ENCODE peak calls at places on chromosomes 4 and X, in ten cellular contexts. C, U, P, G, X, B, V, H, T and Z are unnamed samples.

GRCh38 chr4:139763668-139764067 is 98.0 kb downstream of the MGST2 start:
- DNase-seq in C (no peak), U (no peak), P (no peak), G (no peak), X (no peak), B (peak), V (no peak), H (no peak), T (no peak), Z (no peak)

GRCh38 chr4:154497901-154498300 is 6.3 kb upstream of the DCHS2 start:
- DNase-seq in C (no peak), U (no peak), P (no peak), G (no peak), X (no peak), B (no peak), V (no peak), H (no peak), T (no peak), Z (no peak)

GRCh38 chr4:149836546-149836945 is 20.9 kb upstream of the IQCM start:
- DNase-seq in C (no peak), U (no peak), P (no peak), G (peak), X (no peak), B (no peak), V (peak), H (no peak), T (no peak), Z (no peak)

GRCh38 chrX:48461830-48462229 is 8.2 kb downstream of the SLC38A5 start:
- DNase-seq in C (no peak), U (no peak), P (no peak), G (peak), X (no peak), B (no peak), V (no peak), H (no peak), T (no peak), Z (no peak)

GRCh38 chrX:132774312-132774711 is 184.1 kb downstream of the HS6ST2 start:
- DNase-seq in C (no peak), U (peak), P (no peak), G (peak), X (no peak), B (no peak), V (no peak), H (no peak), T (no peak), Z (no peak)

GRCh38 chrX:134443020-134443419 is 16.9 kb upstream of the HPRT1 start:
- DNase-seq in C (no peak), U (no peak), P (no peak), G (no peak), X (no peak), B (no peak), V (no peak), H (no peak), T (no peak), Z (no peak)

GRCh38 chrX:123849096-123849495 is 10.8 kb upstream of the XIAP start:
- DNase-seq in C (no peak), U (no peak), P (no peak), G (no peak), X (no peak), B (no peak), V (no peak), H (no peak), T (no peak), Z (no peak)

GRCh38 chrX:109533631-109534030 is 3.0 kb upstream of the NXT2 start:
- DNase-seq in C (no peak), U (no peak), P (no peak), G (peak), X (no peak), B (no peak), V (no peak), H (no peak), T (no peak), Z (no peak)

GRCh38 chrX:122565952-122566351 is 618.1 kb upstream of the GRIA3 start:
- DNase-seq in C (peak), U (peak), P (no peak), G (peak), X (peak), B (no peak), V (peak), H (no peak), T (no peak), Z (no peak)

GRCh38 chr4:48748949-48749596 is 31.0 kb downstream of the FRYL start:
- DNase-seq in C (no peak), U (peak), P (no peak), G (peak), X (no peak), B (no peak), V (no peak), H (no peak), T (no peak), Z (no peak)

GRCh38 chrX:113330416-113330815 is 489.8 kb upstream of the AMOT start:
- DNase-seq in C (no peak), U (no peak), P (no peak), G (no peak), X (no peak), B (no peak), V (peak), H (no peak), T (no peak), Z (no peak)

GRCh38 chrX:110146521-110146920 is 143.6 kb downstream of the TMEM164 start:
- DNase-seq in C (no peak), U (peak), P (peak), G (peak), X (no peak), B (peak), V (peak), H (no peak), T (no peak), Z (peak)

GRCh38 chr4:27000820-27001219 is 140.2 kb downstream of the STIM2 start:
- DNase-seq in C (no peak), U (peak), P (no peak), G (no peak), X (no peak), B (no peak), V (no peak), H (no peak), T (no peak), Z (peak)

GRCh38 chr4:23083391-23083790 is 390.7 kb downstream of the GBA3 start:
- DNase-seq in C (no peak), U (no peak), P (no peak), G (no peak), X (no peak), B (no peak), V (no peak), H (no peak), T (no peak), Z (no peak)

GRCh38 chrX:63128509-63128908 is 222.6 kb downstream of the SPIN4 start:
- DNase-seq in C (peak), U (peak), P (no peak), G (peak), X (no peak), B (no peak), V (peak), H (peak), T (no peak), Z (no peak)

GRCh38 chr4:98728433-98728832 is 70.0 kb upstream of the TSPAN5 start:
- DNase-seq in C (peak), U (peak), P (no peak), G (peak), X (no peak), B (no peak), V (peak), H (no peak), T (no peak), Z (peak)

GRCh38 chr4:107449611-107450369 is 270.2 kb downstream of the PAPSS1 start:
- DNase-seq in C (no peak), U (no peak), P (no peak), G (no peak), X (no peak), B (no peak), V (no peak), H (no peak), T (no peak), Z (no peak)

GRCh38 chr4:95371457-95372179 is 177.2 kb downstream of the UNC5C start:
- DNase-seq in C (no peak), U (peak), P (no peak), G (no peak), X (no peak), B (peak), V (no peak), H (no peak), T (no peak), Z (no peak)

GRCh38 chr4:91758487-91758886 is 545.3 kb upstream of the GRID2 start:
- DNase-seq in C (no peak), U (peak), P (no peak), G (peak), X (no peak), B (no peak), V (no peak), H (no peak), T (no peak), Z (no peak)

GRCh38 chr4:85127653-85128052 is 161.2 kb upstream of the WDFY3 start:
- DNase-seq in C (peak), U (peak), P (no peak), G (peak), X (peak), B (no peak), V (peak), H (no peak), T (no peak), Z (no peak)

GRCh38 chr4:112589207-112589606 is 47.5 kb downstream of the ZGRF1 start:
- DNase-seq in C (no peak), U (peak), P (no peak), G (peak), X (no peak), B (no peak), V (peak), H (no peak), T (no peak), Z (no peak)